ENCODE peak calls at places on chromosomes 7 and 10, in five cellular contexts. V is mammary epithelial cell, C is Caco-2, L is adipocyte, Q is fibroblast of lung. F is an unnamed sample. For H3K9me3 and H3K36me3, the result is how much of the 10 kb centered on the place peaks cover.

GRCh38 chr7:129431911-129432643 is 2.2 kb upstream of the STRIP2 start:
- DNase-seq in V (no peak), C (no peak), L (peak), Q (no peak), F (no peak)

GRCh38 chr10:70270952-70271351 is 12.9 kb downstream of the NPFFR1 start:
- DNase-seq in V (no peak), C (no peak), L (no peak), Q (no peak), F (no peak)

GRCh38 chr10:60384708-60385398 is 4.8 kb downstream of the ANK3 start:
- DNase-seq in V (peak), C (no peak), L (peak), Q (peak), F (peak)

GRCh38 chr7:70659263-70659662 is 472.7 kb upstream of the GALNT17 start:
- DNase-seq in V (no peak), C (no peak), L (no peak), Q (no peak), F (no peak)

GRCh38 chr7:32500922-32501341 is 5.6 kb downstream of the AVL9 start:
- DNase-seq in V (peak), C (no peak), L (peak), Q (peak), F (peak)

GRCh38 chr10:35453855-35454532 is 117.7 kb downstream of the CCNY start:
- DNase-seq in V (peak), C (no peak), L (peak), Q (peak), F (peak)

GRCh38 chr7:78151229-78151628 is 352.7 kb downstream of the PHTF2 start:
- DNase-seq in V (no peak), C (no peak), L (peak), Q (peak), F (no peak)

GRCh38 chr7:22350466-22351328 is 6.3 kb downstream of the RAPGEF5 start:
- DNase-seq in V (peak), C (peak), L (no peak), Q (peak), F (peak)

GRCh38 chr7:87479951-87480350 is 4.5 kb upstream of the ABCB4 start:
- DNase-seq in V (no peak), C (no peak), L (no peak), Q (peak), F (no peak)

GRCh38 chr7:7221602-7222038 is 39.3 kb downstream of the C1GALT1 start:
- DNase-seq in V (peak), C (no peak), L (peak), Q (peak), F (peak)

GRCh38 chr10:99232357-99232999 is 3.2 kb downstream of the HPSE2 start:
- DNase-seq in V (no peak), C (no peak), L (peak), Q (no peak), F (no peak)

GRCh38 chr7:22194633-22195273 is 162.2 kb downstream of the RAPGEF5 start:
- DNase-seq in V (no peak), C (no peak), L (no peak), Q (no peak), F (no peak)

GRCh38 chr7:82049442-82049841 is 279.6 kb upstream of the HGF start:
- DNase-seq in V (no peak), C (no peak), L (peak), Q (peak), F (no peak)

GRCh38 chr10:69388488-69388887 is 28.2 kb downstream of the TACR2 start:
- DNase-seq in V (no peak), C (no peak), L (no peak), Q (no peak), F (no peak)

GRCh38 chr7:4753610-4754432 is 21.6 kb upstream of the AP5Z1 start:
- DNase-seq in V (peak), C (peak), L (peak), Q (peak), F (peak)

GRCh38 chr7:110988348-110988747 is 102.6 kb upstream of the LRRN3 start:
- DNase-seq in V (no peak), C (no peak), L (no peak), Q (no peak), F (no peak)

GRCh38 chr10:3886191-3886590 is 101.2 kb upstream of the KLF6 start:
- DNase-seq in V (no peak), C (peak), L (peak), Q (peak), F (no peak)

GRCh38 chr7:20794676-20795075 is 8.0 kb upstream of the SP8 start:
- DNase-seq in V (no peak), C (no peak), L (no peak), Q (no peak), F (no peak)

GRCh38 chr7:50717186-50717585 is 65.5 kb downstream of the GRB10 start:
- DNase-seq in V (no peak), C (no peak), L (no peak), Q (no peak), F (no peak)

GRCh38 chr7:133300811-133301210 is 47.9 kb downstream of the EXOC4 start:
- DNase-seq in V (no peak), C (no peak), L (no peak), Q (peak), F (no peak)

GRCh38 chr7:134562136-134562535 is 13.2 kb downstream of the AKR1B15 start:
- DNase-seq in V (peak), C (no peak), L (peak), Q (peak), F (no peak)

GRCh38 chr10:70722820-70723424 is 50.6 kb downstream of the ADAMTS14 start:
- DNase-seq in V (peak), C (no peak), L (peak), Q (peak), F (peak)

GRCh38 chr7:128791968-128792319 is at the start of gene CCDC136:
- DNase-seq in V (no peak), C (no peak), L (peak), Q (peak), F (no peak)

GRCh38 chr10:44300666-44301649 is 83.9 kb downstream of the CXCL12 start:
- DNase-seq in V (peak), C (no peak), L (peak), Q (peak), F (peak)

GRCh38 chr10:100826983-100827818 is 81.8 kb downstream of the PAX2 start:
- DNase-seq in V (peak), C (peak), L (no peak), Q (no peak), F (no peak)

GRCh38 chr10:66822801-66823200 is 103.0 kb upstream of the LRRTM3 start:
- DNase-seq in V (no peak), C (no peak), L (no peak), Q (no peak), F (no peak)

GRCh38 chr10:90592903-90593302 is 264.9 kb downstream of the HTR7 start:
- DNase-seq in V (peak), C (peak), L (peak), Q (peak), F (peak)

GRCh38 chr10:89414879-89415821 is 782 bp downstream of the IFIT5 start:
- DNase-seq in V (peak), C (no peak), L (peak), Q (peak), F (peak)

GRCh38 chr10:67602268-67602950 is 93.6 kb downstream of the CTNNA3 start:
- DNase-seq in V (peak), C (no peak), L (peak), Q (peak), F (peak)

GRCh38 chr7:38744746-38745145 is 113.6 kb upstream of the AMPH start:
- DNase-seq in V (peak), C (no peak), L (peak), Q (peak), F (peak)

DNA sequence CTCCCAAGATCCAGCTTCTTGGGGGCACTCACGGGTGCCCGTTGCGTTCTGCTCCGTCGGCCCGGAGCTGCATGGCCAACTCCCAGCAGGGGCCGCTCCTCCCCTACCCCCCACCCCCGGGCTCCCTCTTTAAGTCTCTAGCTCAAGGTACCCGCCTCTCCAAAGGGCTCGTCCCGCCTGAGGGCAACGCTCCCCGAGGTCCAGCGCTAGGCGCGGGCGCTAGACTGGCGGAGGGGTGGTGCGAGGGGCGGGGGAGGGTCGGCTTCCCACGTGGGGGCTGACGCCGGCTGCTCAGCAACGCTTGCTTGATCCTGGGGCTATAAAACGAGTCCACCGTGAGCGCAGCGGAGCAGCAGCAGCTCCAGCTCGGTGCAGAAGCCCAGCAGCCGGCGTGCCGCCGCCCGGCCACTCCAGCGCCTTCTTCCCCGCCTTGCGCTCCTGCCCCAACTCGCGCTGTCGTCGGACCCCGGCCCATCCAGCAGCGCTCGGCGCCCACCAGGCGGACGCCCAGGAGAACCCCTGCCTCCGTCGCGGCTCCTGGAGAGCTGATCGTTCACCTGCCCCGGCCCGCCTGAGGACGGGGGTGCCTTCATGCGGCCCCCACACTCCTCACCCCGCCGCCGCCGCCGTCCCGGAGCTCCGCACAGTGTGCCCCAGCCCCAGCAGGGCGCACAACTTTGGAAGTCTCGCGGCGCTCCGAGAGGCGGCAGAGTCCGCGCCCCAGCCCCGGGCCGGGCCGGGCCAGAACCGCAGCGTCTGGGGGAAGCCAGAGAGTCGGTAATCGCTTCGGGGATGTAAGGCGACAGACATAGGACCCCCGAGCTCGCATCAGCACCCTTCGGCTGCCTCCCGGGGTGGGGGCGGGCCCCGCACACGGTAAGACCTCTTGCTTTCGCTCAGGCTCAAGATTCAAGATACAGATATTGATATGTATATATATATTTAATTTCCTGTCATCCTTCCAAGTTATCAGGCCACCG is at the start of gene ADRA2A:
- DNase-seq in V (peak), C (peak), L (peak), Q (peak), F (peak)
- H3K4me3 ChIP-seq in V (peak), C (peak), L (peak), Q (peak), F (peak)

DNA sequence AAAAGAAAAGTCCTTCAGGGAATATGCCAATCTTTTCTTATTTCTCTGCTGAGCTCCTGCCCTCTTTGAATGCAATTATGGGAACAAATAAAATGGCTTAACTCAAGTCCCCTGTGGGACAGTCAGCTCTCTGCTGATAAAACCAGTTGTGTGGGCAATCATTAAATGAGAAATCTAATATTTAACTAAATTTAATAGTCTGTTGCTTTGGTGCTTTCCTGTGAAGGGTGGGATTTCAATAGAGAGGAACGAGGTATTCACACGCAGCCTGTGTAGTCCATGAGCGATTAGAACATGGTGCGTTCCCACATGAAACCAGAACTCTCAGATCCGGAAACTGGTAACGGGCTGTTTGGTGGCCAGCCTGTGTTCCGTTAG is 138.4 kb downstream of the PAXIP1 start:
- DNase-seq in V (no peak), C (no peak), L (no peak), Q (no peak), F (no peak)
- H3K9me3 ChIP-seq in V (under half), C (under half), L (under half), Q (under half), F (under half)

DNA sequence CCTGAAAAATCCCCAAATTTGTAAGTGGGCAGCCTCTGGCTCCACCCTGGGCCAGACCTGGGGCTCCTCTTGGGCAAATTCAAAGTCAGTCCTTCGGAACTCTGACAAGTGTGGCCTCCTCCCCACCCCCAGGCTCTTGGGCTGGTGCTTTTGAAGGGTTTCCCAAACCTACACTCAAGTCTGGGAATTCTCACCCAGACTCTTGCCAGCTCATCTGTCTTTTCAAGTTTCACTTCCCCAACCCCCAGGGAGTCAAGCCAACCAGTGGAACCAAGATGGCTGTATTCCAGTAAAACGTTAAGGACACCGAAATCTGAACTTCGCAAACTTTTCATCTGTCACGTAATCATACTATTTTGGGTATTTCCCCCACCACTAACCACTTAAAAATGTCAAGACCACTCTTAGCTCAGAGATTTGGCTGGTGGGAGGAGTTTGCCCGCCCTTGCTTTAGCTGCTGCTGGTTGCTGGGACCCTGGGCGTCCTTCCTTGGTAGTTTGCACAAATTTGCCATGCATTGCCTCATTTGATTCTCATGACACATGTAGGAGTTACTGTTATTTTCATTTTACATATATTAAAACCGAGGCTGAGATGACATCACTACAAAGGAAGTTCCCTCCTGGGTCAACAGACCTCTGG is 1.7 kb upstream of the MYO1G start:
- DNase-seq in V (no peak), C (no peak), L (no peak), Q (peak), F (no peak)
- H3K36me3 ChIP-seq in V (under half), C (under half), L (under half), Q (under half), F (under half)

GRCh38 chr10:125152646-125153368 is 7.6 kb downstream of the CTBP2 start:
- DNase-seq in V (no peak), C (no peak), L (peak), Q (peak), F (no peak)
- H3K4me3 ChIP-seq in V (peak), C (no peak), L (peak), Q (no peak), F (no peak)

GRCh38 chr7:126016722-126017121 is 1087.1 kb upstream of the POT1 start:
- DNase-seq in V (peak), C (no peak), L (no peak), Q (peak), F (no peak)

GRCh38 chr7:126026421-126027088 is 1096.9 kb upstream of the POT1 start:
- DNase-seq in V (peak), C (no peak), L (no peak), Q (peak), F (peak)

DNA sequence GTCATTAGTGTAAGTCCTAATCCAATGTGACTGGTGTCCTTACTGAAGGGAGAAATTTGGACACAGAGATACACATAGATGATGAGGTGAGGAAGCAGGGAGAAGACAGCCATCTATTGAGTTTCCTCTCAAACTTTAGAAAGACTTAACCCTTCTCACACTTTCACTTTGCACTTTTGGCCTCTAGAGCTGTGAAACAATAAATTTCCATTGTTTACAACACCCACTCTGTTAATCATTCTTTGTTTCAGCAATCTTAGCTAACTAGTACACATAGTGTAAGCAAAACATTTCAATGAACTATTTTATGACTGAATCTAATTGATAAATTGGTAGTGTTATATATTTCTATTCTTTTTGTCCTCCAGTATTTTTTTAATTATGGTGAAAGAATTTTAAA is 1092.8 kb upstream of the POT1 start:
- DNase-seq in V (no peak), C (no peak), L (no peak), Q (no peak), F (no peak)
- H3K9me3 ChIP-seq in V (under half), C (under half), L (under half), Q (under half), F (under half)

F was measured in MG63.